ENCODE peak calls at places on chromosomes 6 and 20, in ten cellular contexts. F is T-cell, H is HEK293T, O is posterior cingulate gyrus, V is NCI-H146, G is NCI-H1694 treated with DMSO at 0.1 percent for 48 hours, J is AG08396, E is cerebellum, Q is KBM-7, A is mammary epithelial cell. W is an unnamed sample.

GRCh38 chr6:134247271-134247833 is 70.6 kb downstream of the SGK1 start:
- DNase-seq in G (no peak), H (no peak), A (peak), V (no peak), F (peak), O (no peak), J (no peak), Q (no peak), E (no peak), W (no peak)

GRCh38 chr6:166556871-166557322 is 29.6 kb downstream of the RAMACL start:
- DNase-seq in G (no peak), F (no peak), E (peak), A (peak), H (no peak), Q (peak), O (peak), V (no peak), J (peak), W (peak)

GRCh38 chr20:39669659-39670058 is 707.5 kb downstream of the DHX35 start:
- DNase-seq in Q (no peak), H (no peak), F (no peak), J (no peak), A (no peak), E (no peak), G (no peak), O (no peak), V (no peak), W (no peak)

GRCh38 chr6:5135783-5136376 is 50.7 kb downstream of the PPP1R3G start:
- DNase-seq in Q (peak), H (no peak), G (peak), O (no peak), V (no peak), A (peak), E (no peak), J (peak), F (peak), W (no peak)

GRCh38 chr20:23227274-23227673 is 123.3 kb upstream of the NXT1 start:
- DNase-seq in A (no peak), O (no peak), Q (no peak), F (no peak), H (no peak), E (no peak), J (no peak), G (no peak), V (no peak), W (no peak)

GRCh38 chr6:99294786-99295185 is 54.7 kb downstream of the FAXC start:
- DNase-seq in H (no peak), Q (no peak), J (no peak), O (no peak), E (peak), A (no peak), F (no peak), V (no peak), G (no peak), W (no peak)

GRCh38 chr6:128605961-128606360 is 85.6 kb upstream of the PTPRK start:
- DNase-seq in A (peak), V (no peak), Q (no peak), G (no peak), F (no peak), O (no peak), J (no peak), E (no peak), H (no peak), W (no peak)

GRCh38 chr6:10901751-10902150 is 14.9 kb downstream of the SYCP2L start:
- DNase-seq in H (no peak), O (no peak), Q (peak), A (no peak), E (no peak), G (no peak), V (no peak), J (no peak), F (no peak), W (no peak)

GRCh38 chr20:15047100-15047499 is 709.7 kb upstream of the FLRT3 start:
- DNase-seq in O (no peak), J (no peak), H (no peak), V (peak), G (no peak), Q (no peak), E (no peak), F (no peak), A (no peak), W (no peak)

W was measured in LNCaP clone FGC.